ENCODE peak calls at places on chromosome 7, in six cellular contexts. K is heart right ventricle, U is testis, E is dorsolateral prefrontal cortex, F is gastrocnemius medialis, Q is PC-3. D is an unnamed sample.
A peak's percentile ranks its signal among the peaks of the same experiment; 100 is the strongest.

GRCh38 chr7:141550694-141551079 is 523 bp upstream of the AGK start:
- DNase-seq in Q (no peak), K (peak; percentile 17), F (no peak), E (peak; percentile 26), U (peak; percentile 27), D (no peak)

GRCh38 chr7:2148189-2148588 is 84.6 kb downstream of the MAD1L1 start:
- DNase-seq in K (no peak), E (no peak), Q (no peak), U (no peak), F (no peak), D (peak; percentile 59)

GRCh38 chr7:41047789-41048191 is 655.1 kb downstream of the INHBA start:
- DNase-seq in Q (peak; percentile 77), U (no peak), K (peak; percentile 65), F (no peak), E (no peak), D (peak; percentile 18)

GRCh38 chr7:17403996-17404395 is 105.5 kb downstream of the AHR start:
- DNase-seq in E (no peak), K (no peak), U (no peak), Q (no peak), F (no peak), D (no peak)

GRCh38 chr7:112692333-112692732 is 97.9 kb downstream of the TMEM168 start:
- DNase-seq in Q (no peak), K (peak; percentile 10), F (no peak), E (no peak), U (no peak), D (no peak)

GRCh38 chr7:105911961-105912575 is 35.7 kb upstream of the ATXN7L1 start:
- DNase-seq in E (no peak), U (no peak), K (no peak), Q (no peak), F (no peak), D (no peak)

GRCh38 chr7:39406464-39406863 is 159.7 kb upstream of the YAE1 start:
- DNase-seq in Q (no peak), K (no peak), U (no peak), E (no peak), F (no peak), D (no peak)

GRCh38 chr7:127654404-127655392 is 2.7 kb downstream of the SND1 start:
- DNase-seq in K (no peak), F (no peak), U (no peak), E (no peak), Q (no peak), D (no peak)

GRCh38 chr7:11193131-11193867 is 219.6 kb downstream of the PHF14 start:
- DNase-seq in K (no peak), U (no peak), F (no peak), E (no peak), Q (peak; percentile 60), D (peak; percentile 77)

GRCh38 chr7:131002600-131002999 is 268.6 kb upstream of the KLF14 start:
- DNase-seq in U (no peak), K (no peak), Q (no peak), F (no peak), E (no peak), D (no peak)

GRCh38 chr7:131000873-131001272 is 266.9 kb upstream of the KLF14 start:
- DNase-seq in U (no peak), F (no peak), Q (no peak), K (no peak), E (no peak), D (no peak)

GRCh38 chr7:131000389-131000788 is 266.4 kb upstream of the KLF14 start:
- DNase-seq in U (no peak), F (no peak), E (no peak), Q (no peak), K (no peak), D (no peak)

GRCh38 chr7:130998993-130999602 is 265.1 kb upstream of the KLF14 start:
- DNase-seq in E (no peak), Q (peak; percentile 66), U (no peak), K (no peak), F (no peak), D (no peak)

DNA sequence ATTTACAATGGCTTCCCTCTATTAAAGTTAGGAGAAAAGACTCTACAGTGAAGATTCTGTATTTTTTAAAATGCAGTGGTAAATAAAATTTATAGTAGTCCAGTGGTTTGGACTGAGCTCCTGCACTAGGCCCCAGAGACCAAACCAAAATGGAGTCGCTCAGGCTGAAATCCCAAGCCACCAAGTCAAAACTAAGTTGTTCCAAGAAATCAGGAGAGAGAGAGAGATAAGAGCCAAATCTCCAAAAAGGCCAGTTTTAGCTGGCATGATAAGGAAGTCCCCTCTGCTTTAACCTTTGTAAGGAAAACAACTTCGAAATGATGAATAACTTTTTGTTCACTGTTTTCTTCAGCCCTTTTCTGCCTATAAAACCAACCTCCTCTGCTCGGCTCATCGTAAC is 265.9 kb upstream of the KLF14 start:
- DNase-seq in U (no peak), Q (no peak), K (no peak), F (no peak), E (no peak), D (no peak)
- H3K27ac ChIP-seq in U (peak overlapping the region; percentile 58), Q (no peak overlapping the region), K (no peak overlapping the region), F (peak overlapping the region; percentile 47), E (no peak overlapping the region), D (no peak overlapping the region)

GRCh38 chr7:76278540-76278939 is 23.9 kb upstream of the HSPB1 start:
- DNase-seq in K (no peak), Q (no peak), U (no peak), E (no peak), F (no peak), D (no peak)
- H3K27ac ChIP-seq in K (no peak overlapping the region), Q (no peak overlapping the region), U (no peak overlapping the region), E (no peak overlapping the region), F (no peak overlapping the region), D (no peak overlapping the region)

GRCh38 chr7:6556196-6556595 is 4.9 kb upstream of the GRID2IP start:
- DNase-seq in Q (peak; percentile 43), E (no peak), F (no peak), K (no peak), U (no peak), D (no peak)
- H3K27ac ChIP-seq in Q (no peak overlapping the region), E (no peak overlapping the region), F (no peak overlapping the region), K (no peak overlapping the region), U (no peak overlapping the region), D (no peak overlapping the region)

DNA sequence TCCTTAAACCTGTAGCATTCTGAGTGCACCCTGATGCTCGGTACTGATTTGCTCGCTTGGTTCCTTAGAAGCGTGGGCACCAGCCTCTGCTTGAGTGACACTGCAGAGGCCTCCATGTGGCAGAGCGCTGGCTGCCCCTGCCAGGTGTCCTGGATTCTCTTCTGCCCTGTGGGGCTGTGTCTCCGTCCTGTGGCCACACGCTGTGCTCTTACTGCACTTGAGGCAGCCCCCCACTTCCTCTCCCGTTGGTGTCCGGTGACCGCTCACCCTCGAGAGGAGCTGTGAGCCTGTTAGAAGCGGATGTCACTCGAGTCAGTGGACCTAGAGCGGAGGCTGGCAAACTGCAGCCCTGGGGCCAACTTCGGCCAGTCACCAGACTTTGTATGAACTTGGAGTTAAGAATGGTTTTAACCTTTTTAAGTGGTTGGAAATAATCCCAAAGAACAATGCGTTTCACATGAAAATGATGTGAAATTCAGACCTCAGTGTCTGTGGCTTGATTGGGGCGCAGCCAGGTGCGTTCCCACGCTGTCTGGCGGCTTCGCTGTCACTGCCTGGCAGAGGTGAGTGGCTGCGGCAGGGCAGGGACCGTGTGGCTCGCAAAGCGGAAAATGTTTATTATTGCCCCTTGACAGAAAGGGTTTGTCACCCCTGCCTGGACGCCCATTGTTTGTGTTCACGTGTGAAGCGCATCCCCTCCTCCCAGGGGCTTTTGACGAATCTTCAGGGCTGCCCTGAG is 114.6 kb downstream of the CYTH3 start:
- DNase-seq in Q (no peak), U (no peak), K (no peak), E (no peak), F (no peak), D (no peak)
- H3K27ac ChIP-seq in Q (no peak overlapping the region), U (no peak overlapping the region), K (no peak overlapping the region), E (peak overlapping the region; percentile 76), F (no peak overlapping the region), D (no peak overlapping the region)